ENCODE peak calls at places on chromosomes 1 and 21, in five cellular contexts. One of them, this sample, is unnamed.

GRCh38 chr1:227756172-227756959 is 21.1 kb downstream of the SNAP47 start:
- DNase-seq in Peyer's patch: no peak
- DNase-seq in pancreas: no peak
- DNase-seq in mammary epithelial cell: no peak
- DNase-seq in cardiac fibroblast: no peak
- DNase-seq in this sample: no peak

GRCh38 chr1:77513839-77514763 is 168.4 kb downstream of the ZZZ3 start:
- DNase-seq in Peyer's patch: no peak
- DNase-seq in cardiac fibroblast: peak
- DNase-seq in mammary epithelial cell: peak
- DNase-seq in pancreas: no peak
- DNase-seq in this sample: no peak

GRCh38 chr1:185499986-185500626 is 183.1 kb upstream of the IVNS1ABP start:
- DNase-seq in mammary epithelial cell: peak
- DNase-seq in pancreas: no peak
- DNase-seq in Peyer's patch: no peak
- DNase-seq in cardiac fibroblast: peak
- DNase-seq in this sample: no peak

GRCh38 chr21:44272231-44272858 is 10.6 kb upstream of the DNMT3L start:
- DNase-seq in mammary epithelial cell: no peak
- DNase-seq in pancreas: no peak
- DNase-seq in cardiac fibroblast: no peak
- DNase-seq in Peyer's patch: no peak
- DNase-seq in this sample: no peak

GRCh38 chr1:31101147-31101502 is 35.6 kb upstream of the PUM1 start:
- DNase-seq in Peyer's patch: no peak
- DNase-seq in cardiac fibroblast: peak
- DNase-seq in pancreas: no peak
- DNase-seq in mammary epithelial cell: peak
- DNase-seq in this sample: peak

GRCh38 chr1:151946366-151946764 is 37.1 kb upstream of the THEM4 start:
- DNase-seq in cardiac fibroblast: peak
- DNase-seq in Peyer's patch: no peak
- DNase-seq in mammary epithelial cell: peak
- DNase-seq in pancreas: no peak
- DNase-seq in this sample: no peak

GRCh38 chr1:174902531-174903099 is 97.1 kb upstream of the CACYBP start:
- DNase-seq in cardiac fibroblast: no peak
- DNase-seq in Peyer's patch: no peak
- DNase-seq in mammary epithelial cell: peak
- DNase-seq in pancreas: peak
- DNase-seq in this sample: no peak

GRCh38 chr1:231612393-231613089 is 14.0 kb upstream of the DISC1 start:
- DNase-seq in Peyer's patch: peak
- DNase-seq in mammary epithelial cell: no peak
- DNase-seq in cardiac fibroblast: no peak
- DNase-seq in pancreas: no peak
- DNase-seq in this sample: peak

GRCh38 chr1:76690784-76691183 is 176.5 kb upstream of the ST6GALNAC5 start:
- DNase-seq in Peyer's patch: no peak
- DNase-seq in mammary epithelial cell: no peak
- DNase-seq in cardiac fibroblast: no peak
- DNase-seq in pancreas: no peak
- DNase-seq in this sample: no peak

GRCh38 chr1:173596097-173596825 is 6.6 kb downstream of the SLC9C2 start:
- DNase-seq in mammary epithelial cell: no peak
- DNase-seq in cardiac fibroblast: no peak
- DNase-seq in Peyer's patch: no peak
- DNase-seq in pancreas: no peak
- DNase-seq in this sample: no peak

GRCh38 chr1:111738436-111739221 is 566 bp downstream of the INKA2 start:
- DNase-seq in Peyer's patch: peak
- DNase-seq in cardiac fibroblast: peak
- DNase-seq in mammary epithelial cell: peak
- DNase-seq in pancreas: peak
- DNase-seq in this sample: peak

GRCh38 chr1:115237507-115237906 is 100.5 kb downstream of the NGF start:
- DNase-seq in cardiac fibroblast: peak
- DNase-seq in mammary epithelial cell: peak
- DNase-seq in pancreas: no peak
- DNase-seq in Peyer's patch: no peak
- DNase-seq in this sample: peak

GRCh38 chr1:205505791-205506190 is 1.3 kb downstream of the CDK18 start:
- DNase-seq in mammary epithelial cell: peak
- DNase-seq in Peyer's patch: no peak
- DNase-seq in cardiac fibroblast: no peak
- DNase-seq in pancreas: peak
- DNase-seq in this sample: peak

GRCh38 chr1:98201640-98202039 is 280.8 kb upstream of the DPYD start:
- DNase-seq in mammary epithelial cell: no peak
- DNase-seq in cardiac fibroblast: peak
- DNase-seq in Peyer's patch: no peak
- DNase-seq in pancreas: no peak
- DNase-seq in this sample: no peak

GRCh38 chr1:37078866-37079265 is 44.6 kb upstream of the GRIK3 start:
- DNase-seq in Peyer's patch: no peak
- DNase-seq in cardiac fibroblast: no peak
- DNase-seq in mammary epithelial cell: no peak
- DNase-seq in pancreas: no peak
- DNase-seq in this sample: no peak

GRCh38 chr1:51729824-51730284 is 113.0 kb downstream of the OSBPL9 start:
- DNase-seq in Peyer's patch: no peak
- DNase-seq in pancreas: no peak
- DNase-seq in cardiac fibroblast: peak
- DNase-seq in mammary epithelial cell: peak
- DNase-seq in this sample: no peak

GRCh38 chr1:170445096-170445495 is 86.9 kb upstream of the GORAB start:
- DNase-seq in mammary epithelial cell: peak
- DNase-seq in pancreas: no peak
- DNase-seq in Peyer's patch: no peak
- DNase-seq in cardiac fibroblast: peak
- DNase-seq in this sample: no peak

GRCh38 chr1:8670371-8670818 is 147.0 kb downstream of the RERE start:
- DNase-seq in pancreas: no peak
- DNase-seq in mammary epithelial cell: no peak
- DNase-seq in cardiac fibroblast: no peak
- DNase-seq in Peyer's patch: no peak
- DNase-seq in this sample: no peak

GRCh38 chr1:93732514-93732913 is 50.9 kb upstream of the BCAR3 start:
- DNase-seq in cardiac fibroblast: no peak
- DNase-seq in Peyer's patch: no peak
- DNase-seq in pancreas: no peak
- DNase-seq in mammary epithelial cell: no peak
- DNase-seq in this sample: no peak

GRCh38 chr1:32759997-32760623 is 57.0 kb downstream of the YARS1 start:
- DNase-seq in cardiac fibroblast: peak
- DNase-seq in Peyer's patch: no peak
- DNase-seq in mammary epithelial cell: peak
- DNase-seq in pancreas: peak
- DNase-seq in this sample: peak
- H3K4me3 ChIP-seq in cardiac fibroblast: no peak
- H3K4me3 ChIP-seq in Peyer's patch: peak
- H3K4me3 ChIP-seq in mammary epithelial cell: peak
- H3K4me3 ChIP-seq in pancreas: no peak
- H3K4me3 ChIP-seq in this sample: no peak

GRCh38 chr1:241614144-241614543 is 26.0 kb downstream of the CHML start:
- DNase-seq in Peyer's patch: no peak
- DNase-seq in cardiac fibroblast: no peak
- DNase-seq in mammary epithelial cell: no peak
- DNase-seq in pancreas: no peak
- DNase-seq in this sample: no peak
- H3K4me3 ChIP-seq in Peyer's patch: no peak
- H3K4me3 ChIP-seq in cardiac fibroblast: no peak
- H3K4me3 ChIP-seq in mammary epithelial cell: no peak
- H3K4me3 ChIP-seq in pancreas: no peak
- H3K4me3 ChIP-seq in this sample: no peak

GRCh38 chr1:234479310-234479559 is 256 bp upstream of the TARBP1 start:
- DNase-seq in pancreas: no peak
- DNase-seq in cardiac fibroblast: no peak
- DNase-seq in Peyer's patch: no peak
- DNase-seq in mammary epithelial cell: no peak
- DNase-seq in this sample: no peak
- H3K4me3 ChIP-seq in pancreas: peak
- H3K4me3 ChIP-seq in cardiac fibroblast: peak
- H3K4me3 ChIP-seq in Peyer's patch: peak
- H3K4me3 ChIP-seq in mammary epithelial cell: peak
- H3K4me3 ChIP-seq in this sample: no peak

GRCh38 chr1:212858461-212859265 is 588 bp downstream of the FLVCR1 start:
- DNase-seq in Peyer's patch: peak
- DNase-seq in pancreas: peak
- DNase-seq in cardiac fibroblast: peak
- DNase-seq in mammary epithelial cell: peak
- DNase-seq in this sample: peak

GRCh38 chr1:212860713-212861581 is 2.9 kb downstream of the FLVCR1 start:
- DNase-seq in Peyer's patch: no peak
- DNase-seq in pancreas: no peak
- DNase-seq in mammary epithelial cell: peak
- DNase-seq in cardiac fibroblast: peak
- DNase-seq in this sample: peak

GRCh38 chr1:212853658-212854057 is 4.4 kb upstream of the FLVCR1 start:
- DNase-seq in Peyer's patch: no peak
- DNase-seq in pancreas: no peak
- DNase-seq in mammary epithelial cell: no peak
- DNase-seq in cardiac fibroblast: no peak
- DNase-seq in this sample: peak

GRCh38 chr1:212858055-212858460 is at the start of gene FLVCR1:
- DNase-seq in mammary epithelial cell: peak
- DNase-seq in pancreas: peak
- DNase-seq in Peyer's patch: peak
- DNase-seq in cardiac fibroblast: peak
- DNase-seq in this sample: peak

GRCh38 chr1:212856755-212857154 is 1.3 kb upstream of the FLVCR1 start:
- DNase-seq in pancreas: no peak
- DNase-seq in Peyer's patch: no peak
- DNase-seq in cardiac fibroblast: no peak
- DNase-seq in mammary epithelial cell: no peak
- DNase-seq in this sample: no peak
- H3K4me3 ChIP-seq in pancreas: no peak
- H3K4me3 ChIP-seq in Peyer's patch: peak
- H3K4me3 ChIP-seq in cardiac fibroblast: no peak
- H3K4me3 ChIP-seq in mammary epithelial cell: no peak
- H3K4me3 ChIP-seq in this sample: no peak

GRCh38 chr1:32186491-32186890 is 7.0 kb downstream of the TXLNA start:
- DNase-seq in cardiac fibroblast: no peak
- DNase-seq in pancreas: no peak
- DNase-seq in Peyer's patch: no peak
- DNase-seq in mammary epithelial cell: no peak
- DNase-seq in this sample: no peak
- H3K4me3 ChIP-seq in cardiac fibroblast: no peak
- H3K4me3 ChIP-seq in pancreas: no peak
- H3K4me3 ChIP-seq in Peyer's patch: no peak
- H3K4me3 ChIP-seq in mammary epithelial cell: no peak
- H3K4me3 ChIP-seq in this sample: no peak

DNA sequence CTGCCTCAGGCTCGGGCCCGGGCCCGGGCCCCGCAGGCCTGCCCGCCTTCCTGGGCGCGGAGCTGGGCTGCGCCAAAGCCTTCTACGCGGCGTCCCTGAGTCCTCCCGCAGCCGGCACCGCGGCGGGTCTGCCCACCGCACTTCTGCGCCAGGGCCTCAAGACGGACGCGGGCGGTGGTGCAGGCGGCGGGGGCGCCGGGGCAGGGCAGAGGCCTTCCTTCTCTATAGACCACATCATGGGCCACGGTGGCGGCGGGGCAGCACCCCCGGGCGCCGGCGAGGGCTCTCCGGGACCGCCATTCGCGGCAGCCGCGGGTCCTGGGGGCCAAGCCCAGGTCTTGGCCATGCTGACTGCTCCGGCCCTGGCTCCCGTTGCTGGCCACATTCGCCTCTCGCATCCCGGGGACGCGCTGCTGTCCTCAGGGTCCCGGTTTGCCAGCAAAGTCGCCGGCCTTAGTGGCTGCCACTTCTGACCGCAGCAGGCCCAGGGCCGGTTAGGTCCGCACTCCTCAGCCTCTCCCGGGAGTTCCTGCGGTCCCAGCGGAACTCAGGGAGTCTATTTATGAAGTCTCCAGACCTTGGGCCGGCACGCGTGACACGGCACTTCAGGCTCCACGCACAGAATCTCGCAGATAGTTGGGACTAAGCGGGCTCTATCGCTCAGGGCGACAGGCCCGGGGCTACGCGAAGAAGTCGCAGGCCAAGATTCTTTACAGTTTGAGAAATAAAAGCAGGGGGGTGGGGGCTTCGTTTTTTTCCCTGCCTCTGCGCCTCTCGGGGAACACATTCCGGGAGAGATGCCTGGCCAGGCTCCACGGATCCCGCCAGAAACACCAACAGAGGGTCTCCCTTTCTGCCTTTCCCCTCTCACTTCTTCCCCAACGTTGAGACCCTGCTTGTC is 1.6 kb downstream of the FOXD2 start:
- DNase-seq in Peyer's patch: no peak
- DNase-seq in cardiac fibroblast: no peak
- DNase-seq in pancreas: no peak
- DNase-seq in mammary epithelial cell: no peak
- DNase-seq in this sample: no peak
- H3K4me3 ChIP-seq in Peyer's patch: peak
- H3K4me3 ChIP-seq in cardiac fibroblast: no peak
- H3K4me3 ChIP-seq in pancreas: no peak
- H3K4me3 ChIP-seq in mammary epithelial cell: no peak
- H3K4me3 ChIP-seq in this sample: peak

GRCh38 chr1:40982721-40983120 is 3.2 kb downstream of the CTPS1 start:
- DNase-seq in cardiac fibroblast: no peak
- DNase-seq in mammary epithelial cell: no peak
- DNase-seq in pancreas: no peak
- DNase-seq in Peyer's patch: no peak
- DNase-seq in this sample: no peak

GRCh38 chr1:40983286-40983685 is 3.8 kb downstream of the CTPS1 start:
- DNase-seq in mammary epithelial cell: no peak
- DNase-seq in Peyer's patch: no peak
- DNase-seq in cardiac fibroblast: peak
- DNase-seq in pancreas: no peak
- DNase-seq in this sample: no peak

GRCh38 chr1:40980068-40980452 is 564 bp downstream of the CTPS1 start:
- DNase-seq in mammary epithelial cell: no peak
- DNase-seq in cardiac fibroblast: no peak
- DNase-seq in pancreas: no peak
- DNase-seq in Peyer's patch: no peak
- DNase-seq in this sample: no peak

GRCh38 chr1:40980453-40981121 is 1.1 kb downstream of the CTPS1 start:
- DNase-seq in Peyer's patch: peak
- DNase-seq in mammary epithelial cell: peak
- DNase-seq in cardiac fibroblast: peak
- DNase-seq in pancreas: peak
- DNase-seq in this sample: peak

GRCh38 chr1:40981702-40982448 is 2.4 kb downstream of the CTPS1 start:
- DNase-seq in Peyer's patch: no peak
- DNase-seq in cardiac fibroblast: peak
- DNase-seq in pancreas: no peak
- DNase-seq in mammary epithelial cell: no peak
- DNase-seq in this sample: no peak
- H3K4me3 ChIP-seq in Peyer's patch: no peak
- H3K4me3 ChIP-seq in cardiac fibroblast: no peak
- H3K4me3 ChIP-seq in pancreas: no peak
- H3K4me3 ChIP-seq in mammary epithelial cell: no peak
- H3K4me3 ChIP-seq in this sample: no peak

GRCh38 chr1:27960762-27961645 is 1.2 kb downstream of the XKR8 start:
- DNase-seq in Peyer's patch: no peak
- DNase-seq in pancreas: no peak
- DNase-seq in mammary epithelial cell: peak
- DNase-seq in cardiac fibroblast: peak
- DNase-seq in this sample: peak
- H3K4me3 ChIP-seq in Peyer's patch: peak
- H3K4me3 ChIP-seq in pancreas: peak
- H3K4me3 ChIP-seq in mammary epithelial cell: peak
- H3K4me3 ChIP-seq in cardiac fibroblast: peak
- H3K4me3 ChIP-seq in this sample: peak